ENCODE peak calls at places on chromosomes 4 and X, in five cellular contexts. One of them, this sample, is unnamed.

GRCh38 chr4:138175337-138175794 is 66.8 kb downstream of the SLC7A11 start:
- DNase-seq in Right ventricle myocardium inferior: no peak
- DNase-seq in A549: no peak
- DNase-seq in stimulated activated CD4-positive, alpha-beta T cell treated with anti-CD3 and anti-CD28 coated beads, Interleukin-1b, Interleukin-23, amount 100 ng/mL, for 24 hours: no peak
- DNase-seq in activated effector memory CD4-positive, alpha-beta T cell treated with Interleukin-2 at 50 U/mL for 16 hours: no peak
- DNase-seq in this sample: no peak

GRCh38 chrX:99653352-99653751 is 756.7 kb downstream of the PCDH19 start:
- DNase-seq in Right ventricle myocardium inferior: no peak
- DNase-seq in A549: no peak
- DNase-seq in stimulated activated CD4-positive, alpha-beta T cell treated with anti-CD3 and anti-CD28 coated beads, Interleukin-1b, Interleukin-23, amount 100 ng/mL, for 24 hours: no peak
- DNase-seq in activated effector memory CD4-positive, alpha-beta T cell treated with Interleukin-2 at 50 U/mL for 16 hours: no peak
- DNase-seq in this sample: no peak

GRCh38 chr4:3418029-3418762 is 23.6 kb upstream of the HGFAC start:
- DNase-seq in Right ventricle myocardium inferior: peak
- DNase-seq in A549: no peak
- DNase-seq in stimulated activated CD4-positive, alpha-beta T cell treated with anti-CD3 and anti-CD28 coated beads, Interleukin-1b, Interleukin-23, amount 100 ng/mL, for 24 hours: no peak
- DNase-seq in activated effector memory CD4-positive, alpha-beta T cell treated with Interleukin-2 at 50 U/mL for 16 hours: no peak
- DNase-seq in this sample: no peak

GRCh38 chr4:78689224-78689623 is 86.9 kb upstream of the BMP2K start:
- DNase-seq in Right ventricle myocardium inferior: no peak
- DNase-seq in A549: no peak
- DNase-seq in stimulated activated CD4-positive, alpha-beta T cell treated with anti-CD3 and anti-CD28 coated beads, Interleukin-1b, Interleukin-23, amount 100 ng/mL, for 24 hours: no peak
- DNase-seq in activated effector memory CD4-positive, alpha-beta T cell treated with Interleukin-2 at 50 U/mL for 16 hours: no peak
- DNase-seq in this sample: no peak

GRCh38 chrX:45143455-45143854 is 57.2 kb downstream of the DIPK2B start:
- DNase-seq in Right ventricle myocardium inferior: no peak
- DNase-seq in A549: no peak
- DNase-seq in stimulated activated CD4-positive, alpha-beta T cell treated with anti-CD3 and anti-CD28 coated beads, Interleukin-1b, Interleukin-23, amount 100 ng/mL, for 24 hours: no peak
- DNase-seq in activated effector memory CD4-positive, alpha-beta T cell treated with Interleukin-2 at 50 U/mL for 16 hours: no peak
- DNase-seq in this sample: no peak

GRCh38 chr4:1614854-1615595 is 69.1 kb downstream of the FAM53A start:
- DNase-seq in Right ventricle myocardium inferior: no peak
- DNase-seq in A549: no peak
- DNase-seq in stimulated activated CD4-positive, alpha-beta T cell treated with anti-CD3 and anti-CD28 coated beads, Interleukin-1b, Interleukin-23, amount 100 ng/mL, for 24 hours: no peak
- DNase-seq in activated effector memory CD4-positive, alpha-beta T cell treated with Interleukin-2 at 50 U/mL for 16 hours: peak
- DNase-seq in this sample: no peak

GRCh38 chr4:157315968-157316367 is 95.4 kb downstream of the GRIA2 start:
- DNase-seq in Right ventricle myocardium inferior: no peak
- DNase-seq in A549: no peak
- DNase-seq in stimulated activated CD4-positive, alpha-beta T cell treated with anti-CD3 and anti-CD28 coated beads, Interleukin-1b, Interleukin-23, amount 100 ng/mL, for 24 hours: no peak
- DNase-seq in activated effector memory CD4-positive, alpha-beta T cell treated with Interleukin-2 at 50 U/mL for 16 hours: no peak
- DNase-seq in this sample: no peak

GRCh38 chr4:187128226-187128625 is 404.6 kb upstream of the FAT1 start:
- DNase-seq in Right ventricle myocardium inferior: no peak
- DNase-seq in A549: no peak
- DNase-seq in stimulated activated CD4-positive, alpha-beta T cell treated with anti-CD3 and anti-CD28 coated beads, Interleukin-1b, Interleukin-23, amount 100 ng/mL, for 24 hours: no peak
- DNase-seq in activated effector memory CD4-positive, alpha-beta T cell treated with Interleukin-2 at 50 U/mL for 16 hours: no peak
- DNase-seq in this sample: no peak

GRCh38 chr4:145920205-145920604 is 18.4 kb downstream of the ZNF827 start:
- DNase-seq in Right ventricle myocardium inferior: no peak
- DNase-seq in A549: no peak
- DNase-seq in stimulated activated CD4-positive, alpha-beta T cell treated with anti-CD3 and anti-CD28 coated beads, Interleukin-1b, Interleukin-23, amount 100 ng/mL, for 24 hours: no peak
- DNase-seq in activated effector memory CD4-positive, alpha-beta T cell treated with Interleukin-2 at 50 U/mL for 16 hours: no peak
- DNase-seq in this sample: no peak

GRCh38 chr4:39363773-39364393 is 2.3 kb downstream of the RFC1 start:
- DNase-seq in Right ventricle myocardium inferior: no peak
- DNase-seq in A549: no peak
- DNase-seq in stimulated activated CD4-positive, alpha-beta T cell treated with anti-CD3 and anti-CD28 coated beads, Interleukin-1b, Interleukin-23, amount 100 ng/mL, for 24 hours: no peak
- DNase-seq in activated effector memory CD4-positive, alpha-beta T cell treated with Interleukin-2 at 50 U/mL for 16 hours: no peak
- DNase-seq in this sample: peak

GRCh38 chr4:150173854-150174398 is 95.7 kb downstream of the DCLK2 start:
- DNase-seq in Right ventricle myocardium inferior: no peak
- DNase-seq in A549: no peak
- DNase-seq in stimulated activated CD4-positive, alpha-beta T cell treated with anti-CD3 and anti-CD28 coated beads, Interleukin-1b, Interleukin-23, amount 100 ng/mL, for 24 hours: no peak
- DNase-seq in activated effector memory CD4-positive, alpha-beta T cell treated with Interleukin-2 at 50 U/mL for 16 hours: no peak
- DNase-seq in this sample: no peak

GRCh38 chrX:77595848-77596247 is 148.7 kb downstream of the FGF16 start:
- DNase-seq in Right ventricle myocardium inferior: no peak
- DNase-seq in A549: no peak
- DNase-seq in stimulated activated CD4-positive, alpha-beta T cell treated with anti-CD3 and anti-CD28 coated beads, Interleukin-1b, Interleukin-23, amount 100 ng/mL, for 24 hours: no peak
- DNase-seq in activated effector memory CD4-positive, alpha-beta T cell treated with Interleukin-2 at 50 U/mL for 16 hours: no peak
- DNase-seq in this sample: no peak

GRCh38 chr4:54745031-54745770 is 87.4 kb downstream of the KIT start:
- DNase-seq in Right ventricle myocardium inferior: no peak
- DNase-seq in A549: no peak
- DNase-seq in stimulated activated CD4-positive, alpha-beta T cell treated with anti-CD3 and anti-CD28 coated beads, Interleukin-1b, Interleukin-23, amount 100 ng/mL, for 24 hours: no peak
- DNase-seq in activated effector memory CD4-positive, alpha-beta T cell treated with Interleukin-2 at 50 U/mL for 16 hours: no peak
- DNase-seq in this sample: no peak

GRCh38 chr4:40254961-40255721 is 58.3 kb downstream of the RHOH start:
- DNase-seq in Right ventricle myocardium inferior: no peak
- DNase-seq in A549: peak
- DNase-seq in stimulated activated CD4-positive, alpha-beta T cell treated with anti-CD3 and anti-CD28 coated beads, Interleukin-1b, Interleukin-23, amount 100 ng/mL, for 24 hours: no peak
- DNase-seq in activated effector memory CD4-positive, alpha-beta T cell treated with Interleukin-2 at 50 U/mL for 16 hours: no peak
- DNase-seq in this sample: no peak

GRCh38 chr4:8316251-8316771 is 46.8 kb downstream of the HTRA3 start:
- DNase-seq in Right ventricle myocardium inferior: no peak
- DNase-seq in A549: no peak
- DNase-seq in stimulated activated CD4-positive, alpha-beta T cell treated with anti-CD3 and anti-CD28 coated beads, Interleukin-1b, Interleukin-23, amount 100 ng/mL, for 24 hours: no peak
- DNase-seq in activated effector memory CD4-positive, alpha-beta T cell treated with Interleukin-2 at 50 U/mL for 16 hours: no peak
- DNase-seq in this sample: no peak

GRCh38 chr4:143202824-143203223 is 18.1 kb downstream of the USP38 start:
- DNase-seq in Right ventricle myocardium inferior: no peak
- DNase-seq in A549: no peak
- DNase-seq in stimulated activated CD4-positive, alpha-beta T cell treated with anti-CD3 and anti-CD28 coated beads, Interleukin-1b, Interleukin-23, amount 100 ng/mL, for 24 hours: no peak
- DNase-seq in activated effector memory CD4-positive, alpha-beta T cell treated with Interleukin-2 at 50 U/mL for 16 hours: no peak
- DNase-seq in this sample: no peak

GRCh38 chr4:140928880-140929279 is 172.7 kb upstream of the TBC1D9 start:
- DNase-seq in Right ventricle myocardium inferior: no peak
- DNase-seq in A549: no peak
- DNase-seq in stimulated activated CD4-positive, alpha-beta T cell treated with anti-CD3 and anti-CD28 coated beads, Interleukin-1b, Interleukin-23, amount 100 ng/mL, for 24 hours: no peak
- DNase-seq in activated effector memory CD4-positive, alpha-beta T cell treated with Interleukin-2 at 50 U/mL for 16 hours: no peak
- DNase-seq in this sample: no peak

GRCh38 chr4:23631255-23631950 is 258.4 kb downstream of the PPARGC1A start:
- DNase-seq in Right ventricle myocardium inferior: no peak
- DNase-seq in A549: no peak
- DNase-seq in stimulated activated CD4-positive, alpha-beta T cell treated with anti-CD3 and anti-CD28 coated beads, Interleukin-1b, Interleukin-23, amount 100 ng/mL, for 24 hours: no peak
- DNase-seq in activated effector memory CD4-positive, alpha-beta T cell treated with Interleukin-2 at 50 U/mL for 16 hours: no peak
- DNase-seq in this sample: no peak

GRCh38 chr4:52588771-52589591 is 70.1 kb downstream of the USP46 start:
- DNase-seq in Right ventricle myocardium inferior: no peak
- DNase-seq in A549: no peak
- DNase-seq in stimulated activated CD4-positive, alpha-beta T cell treated with anti-CD3 and anti-CD28 coated beads, Interleukin-1b, Interleukin-23, amount 100 ng/mL, for 24 hours: no peak
- DNase-seq in activated effector memory CD4-positive, alpha-beta T cell treated with Interleukin-2 at 50 U/mL for 16 hours: peak
- DNase-seq in this sample: no peak

GRCh38 chrX:68919707-68920106 is 90.9 kb downstream of the EFNB1 start:
- DNase-seq in Right ventricle myocardium inferior: no peak
- DNase-seq in A549: no peak
- DNase-seq in stimulated activated CD4-positive, alpha-beta T cell treated with anti-CD3 and anti-CD28 coated beads, Interleukin-1b, Interleukin-23, amount 100 ng/mL, for 24 hours: no peak
- DNase-seq in activated effector memory CD4-positive, alpha-beta T cell treated with Interleukin-2 at 50 U/mL for 16 hours: no peak
- DNase-seq in this sample: no peak

GRCh38 chrX:118823263-118824172 is at the start of gene ZCCHC12:
- DNase-seq in Right ventricle myocardium inferior: no peak
- DNase-seq in A549: peak
- DNase-seq in stimulated activated CD4-positive, alpha-beta T cell treated with anti-CD3 and anti-CD28 coated beads, Interleukin-1b, Interleukin-23, amount 100 ng/mL, for 24 hours: no peak
- DNase-seq in activated effector memory CD4-positive, alpha-beta T cell treated with Interleukin-2 at 50 U/mL for 16 hours: peak
- DNase-seq in this sample: no peak

GRCh38 chr4:28966982-28967381 is 1753.2 kb upstream of the PCDH7 start:
- DNase-seq in Right ventricle myocardium inferior: no peak
- DNase-seq in A549: no peak
- DNase-seq in stimulated activated CD4-positive, alpha-beta T cell treated with anti-CD3 and anti-CD28 coated beads, Interleukin-1b, Interleukin-23, amount 100 ng/mL, for 24 hours: no peak
- DNase-seq in activated effector memory CD4-positive, alpha-beta T cell treated with Interleukin-2 at 50 U/mL for 16 hours: no peak
- DNase-seq in this sample: no peak

GRCh38 chrX:1686642-1687041 is 71.8 kb downstream of the ASMT start:
- DNase-seq in Right ventricle myocardium inferior: no peak
- DNase-seq in A549: no peak
- DNase-seq in stimulated activated CD4-positive, alpha-beta T cell treated with anti-CD3 and anti-CD28 coated beads, Interleukin-1b, Interleukin-23, amount 100 ng/mL, for 24 hours: no peak
- DNase-seq in activated effector memory CD4-positive, alpha-beta T cell treated with Interleukin-2 at 50 U/mL for 16 hours: no peak
- DNase-seq in this sample: no peak

GRCh38 chr4:185997287-185997686 is 71.7 kb upstream of the TLR3 start:
- DNase-seq in Right ventricle myocardium inferior: peak
- DNase-seq in A549: no peak
- DNase-seq in stimulated activated CD4-positive, alpha-beta T cell treated with anti-CD3 and anti-CD28 coated beads, Interleukin-1b, Interleukin-23, amount 100 ng/mL, for 24 hours: no peak
- DNase-seq in activated effector memory CD4-positive, alpha-beta T cell treated with Interleukin-2 at 50 U/mL for 16 hours: no peak
- DNase-seq in this sample: no peak

GRCh38 chr4:84952776-84953175 is 13.7 kb downstream of the WDFY3 start:
- DNase-seq in Right ventricle myocardium inferior: no peak
- DNase-seq in A549: no peak
- DNase-seq in stimulated activated CD4-positive, alpha-beta T cell treated with anti-CD3 and anti-CD28 coated beads, Interleukin-1b, Interleukin-23, amount 100 ng/mL, for 24 hours: no peak
- DNase-seq in activated effector memory CD4-positive, alpha-beta T cell treated with Interleukin-2 at 50 U/mL for 16 hours: no peak
- DNase-seq in this sample: no peak

GRCh38 chrX:131595120-131595519 is 51.2 kb downstream of the OR13H1 start:
- DNase-seq in Right ventricle myocardium inferior: no peak
- DNase-seq in A549: no peak
- DNase-seq in stimulated activated CD4-positive, alpha-beta T cell treated with anti-CD3 and anti-CD28 coated beads, Interleukin-1b, Interleukin-23, amount 100 ng/mL, for 24 hours: no peak
- DNase-seq in activated effector memory CD4-positive, alpha-beta T cell treated with Interleukin-2 at 50 U/mL for 16 hours: no peak
- DNase-seq in this sample: no peak

GRCh38 chrX:68784816-68785215 is 44.0 kb upstream of the EFNB1 start:
- DNase-seq in Right ventricle myocardium inferior: no peak
- DNase-seq in A549: no peak
- DNase-seq in stimulated activated CD4-positive, alpha-beta T cell treated with anti-CD3 and anti-CD28 coated beads, Interleukin-1b, Interleukin-23, amount 100 ng/mL, for 24 hours: no peak
- DNase-seq in activated effector memory CD4-positive, alpha-beta T cell treated with Interleukin-2 at 50 U/mL for 16 hours: no peak
- DNase-seq in this sample: no peak

GRCh38 chr4:160299177-160299576 is 1196.3 kb downstream of the RAPGEF2 start:
- DNase-seq in Right ventricle myocardium inferior: no peak
- DNase-seq in A549: no peak
- DNase-seq in stimulated activated CD4-positive, alpha-beta T cell treated with anti-CD3 and anti-CD28 coated beads, Interleukin-1b, Interleukin-23, amount 100 ng/mL, for 24 hours: no peak
- DNase-seq in activated effector memory CD4-positive, alpha-beta T cell treated with Interleukin-2 at 50 U/mL for 16 hours: no peak
- DNase-seq in this sample: no peak

GRCh38 chr4:152160236-152160800 is 375.6 kb downstream of the FBXW7 start:
- DNase-seq in Right ventricle myocardium inferior: no peak
- DNase-seq in A549: no peak
- DNase-seq in stimulated activated CD4-positive, alpha-beta T cell treated with anti-CD3 and anti-CD28 coated beads, Interleukin-1b, Interleukin-23, amount 100 ng/mL, for 24 hours: no peak
- DNase-seq in activated effector memory CD4-positive, alpha-beta T cell treated with Interleukin-2 at 50 U/mL for 16 hours: no peak
- DNase-seq in this sample: no peak